ENCODE peak calls at places on chromosomes 6 and 20, in ten cellular contexts. One of them, this sample, is unnamed.

GRCh38 chr6:25542984-25543383 is 109.0 kb upstream of the SCGN start:
- DNase-seq in GM12865: no peak
- DNase-seq in osteocyte: no peak
- DNase-seq in astrocyte of the spinal cord: no peak
- DNase-seq in lower lobe of right lung: no peak
- DNase-seq in HS-27A: no peak
- DNase-seq in naive B cell: no peak
- DNase-seq in Daoy: no peak
- DNase-seq in upper lobe of left lung: no peak
- DNase-seq in fibroblast of gingiva: no peak
- DNase-seq in this sample: no peak

GRCh38 chr6:63436356-63436755 is 116.6 kb upstream of the LGSN start:
- DNase-seq in naive B cell: no peak
- DNase-seq in Daoy: no peak
- DNase-seq in astrocyte of the spinal cord: no peak
- DNase-seq in lower lobe of right lung: no peak
- DNase-seq in GM12865: no peak
- DNase-seq in upper lobe of left lung: no peak
- DNase-seq in fibroblast of gingiva: no peak
- DNase-seq in osteocyte: no peak
- DNase-seq in HS-27A: no peak
- DNase-seq in this sample: no peak

GRCh38 chr20:62741191-62741676 is 32.6 kb downstream of the NTSR1 start:
- DNase-seq in lower lobe of right lung: peak
- DNase-seq in upper lobe of left lung: peak
- DNase-seq in naive B cell: no peak
- DNase-seq in fibroblast of gingiva: no peak
- DNase-seq in osteocyte: no peak
- DNase-seq in astrocyte of the spinal cord: peak
- DNase-seq in Daoy: peak
- DNase-seq in GM12865: no peak
- DNase-seq in HS-27A: no peak
- DNase-seq in this sample: no peak

GRCh38 chr6:125014157-125014957 is 52.1 kb downstream of the RNF217 start:
- DNase-seq in Daoy: peak
- DNase-seq in naive B cell: no peak
- DNase-seq in osteocyte: no peak
- DNase-seq in fibroblast of gingiva: peak
- DNase-seq in upper lobe of left lung: no peak
- DNase-seq in astrocyte of the spinal cord: peak
- DNase-seq in HS-27A: peak
- DNase-seq in GM12865: no peak
- DNase-seq in lower lobe of right lung: no peak
- DNase-seq in this sample: peak

GRCh38 chr6:93059911-93060310 is 359.4 kb downstream of the EPHA7 start:
- DNase-seq in GM12865: no peak
- DNase-seq in upper lobe of left lung: no peak
- DNase-seq in Daoy: no peak
- DNase-seq in lower lobe of right lung: no peak
- DNase-seq in fibroblast of gingiva: no peak
- DNase-seq in osteocyte: no peak
- DNase-seq in naive B cell: no peak
- DNase-seq in astrocyte of the spinal cord: no peak
- DNase-seq in HS-27A: no peak
- DNase-seq in this sample: no peak

GRCh38 chr6:117074672-117075071 is 190.7 kb upstream of the VGLL2 start:
- DNase-seq in Daoy: no peak
- DNase-seq in GM12865: no peak
- DNase-seq in naive B cell: no peak
- DNase-seq in HS-27A: no peak
- DNase-seq in lower lobe of right lung: no peak
- DNase-seq in upper lobe of left lung: no peak
- DNase-seq in astrocyte of the spinal cord: no peak
- DNase-seq in fibroblast of gingiva: no peak
- DNase-seq in osteocyte: no peak
- DNase-seq in this sample: no peak

GRCh38 chr20:33319986-33320385 is 37.0 kb downstream of the BPIFB1 start:
- DNase-seq in GM12865: no peak
- DNase-seq in fibroblast of gingiva: no peak
- DNase-seq in Daoy: no peak
- DNase-seq in lower lobe of right lung: no peak
- DNase-seq in astrocyte of the spinal cord: no peak
- DNase-seq in osteocyte: no peak
- DNase-seq in naive B cell: no peak
- DNase-seq in HS-27A: no peak
- DNase-seq in upper lobe of left lung: no peak
- DNase-seq in this sample: no peak

GRCh38 chr6:64680446-64680845 is 1026.6 kb downstream of the EYS start:
- DNase-seq in GM12865: no peak
- DNase-seq in HS-27A: no peak
- DNase-seq in astrocyte of the spinal cord: peak
- DNase-seq in naive B cell: no peak
- DNase-seq in Daoy: no peak
- DNase-seq in lower lobe of right lung: no peak
- DNase-seq in fibroblast of gingiva: no peak
- DNase-seq in upper lobe of left lung: no peak
- DNase-seq in osteocyte: no peak
- DNase-seq in this sample: peak

GRCh38 chr6:108714012-108714773 is 134.0 kb upstream of the ARMC2 start:
- DNase-seq in GM12865: no peak
- DNase-seq in Daoy: no peak
- DNase-seq in lower lobe of right lung: no peak
- DNase-seq in naive B cell: no peak
- DNase-seq in osteocyte: no peak
- DNase-seq in HS-27A: no peak
- DNase-seq in astrocyte of the spinal cord: peak
- DNase-seq in upper lobe of left lung: no peak
- DNase-seq in fibroblast of gingiva: peak
- DNase-seq in this sample: peak

GRCh38 chr6:107698146-107698545 is 126.0 kb downstream of the SCML4 start:
- DNase-seq in astrocyte of the spinal cord: peak
- DNase-seq in GM12865: no peak
- DNase-seq in HS-27A: peak
- DNase-seq in naive B cell: no peak
- DNase-seq in osteocyte: no peak
- DNase-seq in Daoy: peak
- DNase-seq in fibroblast of gingiva: peak
- DNase-seq in lower lobe of right lung: no peak
- DNase-seq in upper lobe of left lung: no peak
- DNase-seq in this sample: no peak

GRCh38 chr20:49167811-49168507 is 20.2 kb downstream of the STAU1 start:
- DNase-seq in upper lobe of left lung: no peak
- DNase-seq in GM12865: no peak
- DNase-seq in naive B cell: no peak
- DNase-seq in fibroblast of gingiva: peak
- DNase-seq in Daoy: no peak
- DNase-seq in astrocyte of the spinal cord: no peak
- DNase-seq in HS-27A: no peak
- DNase-seq in lower lobe of right lung: no peak
- DNase-seq in osteocyte: no peak
- DNase-seq in this sample: no peak